ENCODE peak calls at places on chromosomes 11 and 22, in four cellular contexts. A, R, Y and U are unnamed samples.

GRCh38 chr11:56932572-56933235 is 56.0 kb upstream of the OR5AK2 start:
- DNase-seq in A (peak; percentile 53), R (no peak), Y (no peak), U (no peak)

GRCh38 chr11:116255234-116255953 is 517.4 kb downstream of the BUD13 start:
- DNase-seq in Y (no peak), R (no peak), A (no peak), U (no peak)

GRCh38 chr11:102410382-102410784 is 42.2 kb downstream of the TMEM123 start:
- DNase-seq in A (peak; percentile 20), R (no peak), Y (peak; percentile 33), U (peak; percentile 49)

GRCh38 chr11:57303280-57303989 is 21.3 kb downstream of the TNKS1BP1 start:
- DNase-seq in A (no peak), R (no peak), Y (no peak), U (no peak)

GRCh38 chr22:29270475-29271271 is 2.6 kb downstream of the EWSR1 start:
- DNase-seq in R (no peak), A (no peak), Y (no peak), U (no peak)

GRCh38 chr22:33747576-33748180 is 172.6 kb downstream of the LARGE1 start:
- DNase-seq in R (no peak), A (no peak), Y (no peak), U (no peak)

GRCh38 chr11:122697636-122698167 is 42.2 kb downstream of the UBASH3B start:
- DNase-seq in Y (no peak), R (no peak), A (peak; percentile 30), U (no peak)

GRCh38 chr11:116119158-116119557 is 614.9 kb upstream of the CADM1 start:
- DNase-seq in R (no peak), A (no peak), Y (no peak), U (no peak)

GRCh38 chr22:33895444-33895843 is 24.8 kb downstream of the LARGE1 start:
- DNase-seq in R (no peak), Y (no peak), A (no peak), U (no peak)

GRCh38 chr11:105670811-105671210 is 60.9 kb downstream of the GRIA4 start:
- DNase-seq in R (no peak), Y (no peak), A (no peak), U (no peak)

GRCh38 chr11:72940417-72940816 is 126.2 kb downstream of the ATG16L2 start:
- DNase-seq in Y (no peak), R (no peak), A (no peak), U (no peak)

GRCh38 chr11:47726878-47727514 is 11.8 kb upstream of the AGBL2 start:
- DNase-seq in A (no peak), Y (no peak), R (no peak), U (no peak)

GRCh38 chr11:110086892-110087309 is 6.3 kb upstream of the ZC3H12C start:
- DNase-seq in Y (no peak), R (no peak), A (peak; percentile 69), U (peak; percentile 30)

GRCh38 chr11:62141111-62142042 is 17.6 kb downstream of the INCENP start:
- DNase-seq in Y (peak; percentile 13), R (no peak), A (no peak), U (no peak)